ENCODE peak calls at places on chromosomes 12 and 14, in five cellular contexts. R is CD14-positive monocyte, V is GM10248, L is adrenal gland, T is myocyte. Z is an unnamed sample.

GRCh38 chr14:99518441-99519346 is 37.5 kb downstream of the CCNK start:
- DNase-seq in R (peak), V (peak), L (peak), T (peak), Z (peak)

GRCh38 chr12:121784460-121784859 is 9.0 kb downstream of the RHOF start:
- DNase-seq in R (no peak), V (no peak), L (peak), T (peak), Z (no peak)

GRCh38 chr12:123389560-123390351 is 5.8 kb downstream of the KMT5A start:
- DNase-seq in R (no peak), V (peak), L (peak), T (peak), Z (peak)

GRCh38 chr14:68210729-68211299 is 391.2 kb downstream of the RAD51B start:
- DNase-seq in R (peak), V (peak), L (peak), T (peak), Z (peak)

GRCh38 chr14:56153271-56153670 is 35.1 kb downstream of the PELI2 start:
- DNase-seq in R (no peak), V (no peak), L (no peak), T (no peak), Z (no peak)

GRCh38 chr14:103124501-103125001 is 1.3 kb downstream of the TNFAIP2 start:
- DNase-seq in R (peak), V (no peak), L (no peak), T (no peak), Z (no peak)

GRCh38 chr12:38138225-38139221 is 178.1 kb upstream of the ALG10B start:
- DNase-seq in R (no peak), V (peak), L (peak), T (peak), Z (peak)

GRCh38 chr12:97386133-97386581 is 76.4 kb upstream of the RMST start:
- DNase-seq in R (no peak), V (no peak), L (no peak), T (no peak), Z (no peak)

GRCh38 chr12:109888179-109889020 is 8.1 kb upstream of the GLTP start:
- DNase-seq in R (peak), V (no peak), L (peak), T (peak), Z (no peak)

GRCh38 chr14:60317609-60318008 is 68.6 kb downstream of the PPM1A start:
- DNase-seq in R (no peak), V (no peak), L (no peak), T (no peak), Z (no peak)

GRCh38 chr14:68937790-68938514 is 41.1 kb downstream of the ACTN1 start:
- DNase-seq in R (no peak), V (no peak), L (peak), T (peak), Z (no peak)

GRCh38 chr14:64879635-64880381 is at the start of gene SPTB:
- DNase-seq in R (no peak), V (peak), L (peak), T (peak), Z (peak)

GRCh38 chr12:50579757-50580267 is 75.0 kb downstream of the DIP2B start:
- DNase-seq in R (no peak), V (peak), L (no peak), T (no peak), Z (no peak)

GRCh38 chr12:101051901-101052550 is 158.0 kb downstream of the SLC5A8 start:
- DNase-seq in R (no peak), V (no peak), L (peak), T (peak), Z (no peak)